ENCODE peak calls at places on chromosomes 1 and 21, in six cellular contexts. One of them, this sample, is unnamed. For H3K36me3, the result is how much of the 10 kb centered on the place peaks cover.

GRCh38 chr1:56375184-56375837 is 204.1 kb downstream of the PLPP3 start:
- DNase-seq in IMR-90: peak
- DNase-seq in tibial nerve: no peak
- DNase-seq in stomach: no peak
- DNase-seq in heart left ventricle: no peak
- DNase-seq in esophagus squamous epithelium: no peak
- DNase-seq in this sample: no peak

GRCh38 chr1:92929461-92929860 is 31.8 kb downstream of the DIPK1A start:
- DNase-seq in IMR-90: peak
- DNase-seq in tibial nerve: no peak
- DNase-seq in stomach: no peak
- DNase-seq in heart left ventricle: no peak
- DNase-seq in esophagus squamous epithelium: no peak
- DNase-seq in this sample: no peak

GRCh38 chr1:102628008-102628736 is 480.1 kb downstream of the COL11A1 start:
- DNase-seq in IMR-90: no peak
- DNase-seq in tibial nerve: no peak
- DNase-seq in stomach: no peak
- DNase-seq in heart left ventricle: no peak
- DNase-seq in esophagus squamous epithelium: no peak
- DNase-seq in this sample: no peak

GRCh38 chr1:200336111-200336845 is 73.6 kb downstream of the ZNF281 start:
- DNase-seq in IMR-90: peak
- DNase-seq in tibial nerve: no peak
- DNase-seq in stomach: no peak
- DNase-seq in heart left ventricle: no peak
- DNase-seq in esophagus squamous epithelium: no peak
- DNase-seq in this sample: no peak

GRCh38 chr1:54928327-54928726 is 41.3 kb upstream of the DHCR24 start:
- DNase-seq in IMR-90: no peak
- DNase-seq in tibial nerve: no peak
- DNase-seq in stomach: no peak
- DNase-seq in heart left ventricle: no peak
- DNase-seq in esophagus squamous epithelium: no peak
- DNase-seq in this sample: no peak

GRCh38 chr1:56397409-56397808 is 182.0 kb downstream of the PLPP3 start:
- DNase-seq in IMR-90: no peak
- DNase-seq in tibial nerve: no peak
- DNase-seq in stomach: no peak
- DNase-seq in heart left ventricle: no peak
- DNase-seq in esophagus squamous epithelium: no peak
- DNase-seq in this sample: no peak

GRCh38 chr21:39788383-39788782 is 43.4 kb downstream of the IGSF5 start:
- DNase-seq in IMR-90: peak
- DNase-seq in tibial nerve: peak
- DNase-seq in stomach: peak
- DNase-seq in heart left ventricle: peak
- DNase-seq in esophagus squamous epithelium: no peak
- DNase-seq in this sample: peak

GRCh38 chr1:93593868-93594602 is 87.6 kb downstream of the BCAR3 start:
- DNase-seq in IMR-90: no peak
- DNase-seq in tibial nerve: no peak
- DNase-seq in stomach: no peak
- DNase-seq in heart left ventricle: no peak
- DNase-seq in esophagus squamous epithelium: no peak
- DNase-seq in this sample: no peak

GRCh38 chr1:53511933-53512806 is 53.0 kb downstream of the DMRTB1 start:
- DNase-seq in IMR-90: peak
- DNase-seq in tibial nerve: peak
- DNase-seq in stomach: no peak
- DNase-seq in heart left ventricle: peak
- DNase-seq in esophagus squamous epithelium: no peak
- DNase-seq in this sample: no peak

GRCh38 chr1:162905759-162906158 is 44.8 kb upstream of the CCDC190 start:
- DNase-seq in IMR-90: peak
- DNase-seq in tibial nerve: no peak
- DNase-seq in stomach: no peak
- DNase-seq in heart left ventricle: no peak
- DNase-seq in esophagus squamous epithelium: no peak
- DNase-seq in this sample: no peak

GRCh38 chr1:61241411-61241838 is 159.1 kb downstream of the NFIA start:
- DNase-seq in IMR-90: no peak
- DNase-seq in tibial nerve: peak
- DNase-seq in stomach: no peak
- DNase-seq in heart left ventricle: peak
- DNase-seq in esophagus squamous epithelium: no peak
- DNase-seq in this sample: peak

GRCh38 chr1:234256359-234256758 is 116.9 kb upstream of the COA6 start:
- DNase-seq in IMR-90: peak
- DNase-seq in tibial nerve: no peak
- DNase-seq in stomach: no peak
- DNase-seq in heart left ventricle: no peak
- DNase-seq in esophagus squamous epithelium: no peak
- DNase-seq in this sample: no peak

GRCh38 chr1:22451702-22452400 is at the start of gene ZBTB40:
- DNase-seq in IMR-90: peak
- DNase-seq in tibial nerve: peak
- DNase-seq in stomach: peak
- DNase-seq in heart left ventricle: peak
- DNase-seq in esophagus squamous epithelium: peak
- DNase-seq in this sample: peak
- TF ChIP-seq POLR2A in IMR-90: no peak
- TF ChIP-seq POLR2A in tibial nerve: no peak
- TF ChIP-seq POLR2A in stomach: no peak
- TF ChIP-seq POLR2A in heart left ventricle: no peak
- TF ChIP-seq POLR2A in esophagus squamous epithelium: no peak
- TF ChIP-seq POLR2A in this sample: peak

GRCh38 chr1:220119043-220119512 is 25.1 kb downstream of the IARS2 start:
- DNase-seq in IMR-90: peak
- DNase-seq in tibial nerve: no peak
- DNase-seq in stomach: no peak
- DNase-seq in heart left ventricle: no peak
- DNase-seq in esophagus squamous epithelium: no peak
- DNase-seq in this sample: no peak

DNA sequence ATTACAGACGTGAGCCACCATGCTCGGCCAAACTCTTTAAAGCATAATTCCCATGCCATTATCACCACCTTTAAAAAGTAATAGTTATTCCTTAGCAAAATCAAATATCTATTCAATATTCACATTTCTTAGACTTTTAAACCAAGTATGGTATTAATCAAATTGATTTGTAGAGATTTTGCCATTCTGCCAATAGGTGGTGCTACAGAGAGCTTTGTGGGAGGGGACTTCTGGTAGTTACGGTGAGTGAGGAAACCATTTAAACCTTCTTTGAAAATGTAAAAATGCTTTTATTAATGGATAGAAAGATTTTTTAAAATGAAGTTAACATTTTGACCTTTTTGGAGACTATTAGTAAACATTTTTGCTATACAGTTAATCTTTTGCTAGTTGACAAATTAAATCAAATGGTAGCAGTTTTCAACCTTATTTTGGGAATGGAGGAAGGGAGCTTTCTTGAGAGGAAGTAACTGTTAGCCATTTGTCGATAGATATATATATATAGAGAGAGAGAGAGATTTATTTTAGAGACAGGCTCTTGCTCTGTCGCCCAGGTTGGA is 19.3 kb downstream of the IARS2 start:
- DNase-seq in IMR-90: peak
- DNase-seq in tibial nerve: no peak
- DNase-seq in stomach: no peak
- DNase-seq in heart left ventricle: no peak
- DNase-seq in esophagus squamous epithelium: no peak
- DNase-seq in this sample: no peak
- H3K36me3 ChIP-seq in IMR-90: under half
- H3K36me3 ChIP-seq in tibial nerve: under half
- H3K36me3 ChIP-seq in stomach: under half
- H3K36me3 ChIP-seq in heart left ventricle: half or more
- H3K36me3 ChIP-seq in esophagus squamous epithelium: half or more
- H3K36me3 ChIP-seq in this sample: under half

DNA sequence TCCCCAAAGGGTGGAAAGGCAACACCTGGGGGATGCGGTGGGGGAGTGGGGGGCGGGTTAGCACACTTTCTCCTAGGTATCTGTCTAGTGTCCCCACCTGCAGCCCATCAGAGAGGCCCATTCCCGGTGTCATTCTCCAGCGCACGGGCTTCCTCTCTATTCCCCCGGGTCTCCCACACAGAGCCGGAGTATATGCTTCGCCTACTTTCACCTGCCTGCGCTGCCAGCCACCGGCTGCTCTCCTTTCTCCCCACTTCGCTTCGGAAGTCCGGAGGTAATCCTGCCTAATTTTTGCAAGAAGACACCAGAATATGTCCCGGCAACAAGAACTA is 852 bp downstream of the RGS7 start:
- DNase-seq in IMR-90: no peak
- DNase-seq in tibial nerve: no peak
- DNase-seq in stomach: no peak
- DNase-seq in heart left ventricle: no peak
- DNase-seq in esophagus squamous epithelium: no peak
- DNase-seq in this sample: no peak
- H3K4me3 ChIP-seq in IMR-90: peak
- H3K4me3 ChIP-seq in tibial nerve: no peak
- H3K4me3 ChIP-seq in stomach: peak
- H3K4me3 ChIP-seq in heart left ventricle: no peak
- H3K4me3 ChIP-seq in esophagus squamous epithelium: peak
- H3K4me3 ChIP-seq in this sample: no peak

GRCh38 chr1:203351037-203351625 is at the start of gene FMOD:
- DNase-seq in IMR-90: peak
- DNase-seq in tibial nerve: peak
- DNase-seq in stomach: peak
- DNase-seq in heart left ventricle: peak
- DNase-seq in esophagus squamous epithelium: no peak
- DNase-seq in this sample: peak
- TF ChIP-seq POLR2A in IMR-90: no peak
- TF ChIP-seq POLR2A in tibial nerve: peak
- TF ChIP-seq POLR2A in stomach: no peak
- TF ChIP-seq POLR2A in heart left ventricle: no peak
- TF ChIP-seq POLR2A in esophagus squamous epithelium: no peak
- TF ChIP-seq POLR2A in this sample: no peak